ENCODE peak calls at places on chromosomes 11 and 22, in nine cellular contexts. N is NCI-H524; Q is NCI-H2029; G is Caki2; R is right lobe of liver; T is WTC11; D is activated T-helper 1 cell treated with anti-CD3 and anti-CD28 coated beads, Interleukin-12 subunit alpha, Interleukin-12 subunit beta, Interleukin-2, Interleukin-4 antibody, amounts not matched to agents 30 ng/mL and 10 ng/mL and 1 ng/mL, durations not matched to agents 14 hours and 24 hours and 36 hours; Y is endodermal cell; J is renal cortical epithelial cell. O is an unnamed sample.
A peak's percentile ranks its signal among the peaks of the same experiment; 100 is the strongest.

GRCh38 chr11:62269654-62270278 is at the start of gene SCGB2A2:
- DNase-seq in R (no peak), Y (peak; percentile 58), J (peak; percentile 13), D (no peak), T (no peak), Q (no peak), N (no peak), G (no peak), O (no peak)

GRCh38 chr11:19844012-19844411 is 131.4 kb downstream of the NAV2 start:
- DNase-seq in T (no peak), J (no peak), Y (no peak), Q (no peak), N (no peak), D (no peak), G (no peak), R (no peak), O (no peak)

GRCh38 chr11:134244593-134244992 is 8.6 kb downstream of the THYN1 start:
- DNase-seq in R (no peak), Y (peak; percentile 63), Q (no peak), J (no peak), T (no peak), N (no peak), D (no peak), G (no peak), O (no peak)

GRCh38 chr11:462107-462890 is 12.2 kb downstream of the PTDSS2 start:
- DNase-seq in T (no peak), Q (no peak), N (no peak), J (no peak), G (no peak), D (no peak), R (no peak), Y (no peak), O (no peak)

GRCh38 chr22:19556963-19557545 is 32.8 kb upstream of the CLDN5 start:
- DNase-seq in D (no peak), Q (no peak), G (no peak), N (no peak), Y (no peak), J (no peak), T (no peak), R (no peak), O (no peak)

GRCh38 chr22:39268645-39269044 is 23.9 kb upstream of the PDGFB start:
- DNase-seq in T (no peak), N (no peak), Q (no peak), G (peak; percentile 52), R (no peak), J (no peak), Y (no peak), D (no peak), O (no peak)

GRCh38 chr22:32618461-32619140 is 144.0 kb downstream of the FBXO7 start:
- DNase-seq in Q (no peak), G (no peak), N (no peak), J (no peak), R (no peak), D (no peak), Y (no peak), T (no peak), O (no peak)

GRCh38 chr22:17853066-17853465 is 78.8 kb upstream of the BID start:
- DNase-seq in T (no peak), J (no peak), Y (no peak), R (no peak), G (no peak), N (no peak), Q (no peak), D (no peak), O (no peak)

GRCh38 chr11:75421035-75421602 is 11.9 kb downstream of the KLHL35 start:
- DNase-seq in Q (no peak), G (no peak), T (no peak), Y (peak; percentile 52), N (peak; percentile 75), J (no peak), R (no peak), D (no peak), O (no peak)

GRCh38 chr22:45053094-45053493 is 43.3 kb upstream of the PHF21B start:
- DNase-seq in Q (no peak), Y (no peak), T (no peak), R (no peak), D (no peak), J (no peak), G (no peak), N (no peak), O (no peak)

GRCh38 chr11:8263109-8263768 is 439 bp downstream of the LMO1 start:
- DNase-seq in Y (peak; percentile 78), R (no peak), N (peak; percentile 52), D (no peak), J (no peak), T (peak; percentile 36), Q (peak; percentile 45), G (no peak), O (no peak)

GRCh38 chr11:126265801-126266200 is 2.9 kb downstream of the SRPRA start:
- DNase-seq in T (no peak), R (no peak), G (no peak), D (no peak), N (no peak), Y (no peak), J (no peak), Q (no peak), O (no peak)

GRCh38 chr11:124747406-124748099 is 4.5 kb downstream of the VSIG2 start:
- DNase-seq in R (no peak), D (no peak), J (no peak), T (no peak), Y (no peak), Q (no peak), N (no peak), G (no peak), O (no peak)

GRCh38 chr11:69104212-69104855 is 51.4 kb upstream of the SMIM38 start:
- DNase-seq in N (no peak), T (no peak), R (peak; percentile 17), Q (no peak), J (no peak), G (no peak), Y (no peak), D (no peak), O (no peak)

GRCh38 chr22:42408276-42408675 is 23.9 kb downstream of the NFAM1 start:
- DNase-seq in G (no peak), T (no peak), R (no peak), D (no peak), N (no peak), J (no peak), Q (no peak), Y (no peak), O (no peak)

GRCh38 chr22:18091916-18092526 is 14.2 kb downstream of the PEX26 start:
- DNase-seq in Y (no peak), Q (no peak), T (no peak), D (no peak), G (peak; percentile 81), N (no peak), R (peak; percentile 85), J (peak; percentile 86), O (no peak)

GRCh38 chr11:122020902-122021301 is 95.1 kb downstream of the BLID start:
- DNase-seq in Q (no peak), N (peak; percentile 2), D (no peak), R (no peak), G (no peak), J (no peak), Y (peak; percentile 53), T (no peak), O (no peak)